ENCODE peak calls at places on chromosomes 2 and 18, in five cellular contexts. A is K562, S is HepG2, H is HCT116, V is H1. B is an unnamed sample.

GRCh38 chr18:36649205-36649604 is 179.6 kb downstream of the TPGS2 start:
- DNase-seq in H (no peak), V (no peak), S (no peak), A (no peak), B (no peak)

GRCh38 chr2:82650038-82650437 is 1809.0 kb downstream of the SUCLG1 start:
- DNase-seq in A (no peak), H (no peak), V (no peak), S (no peak), B (no peak)

GRCh38 chr2:229431331-229431954 is 160.4 kb upstream of the PID1 start:
- DNase-seq in S (peak), H (peak), V (no peak), A (peak), B (no peak)

GRCh38 chr2:219448776-219449476 is 14.3 kb downstream of the SPEG start:
- DNase-seq in S (no peak), A (no peak), V (no peak), H (no peak), B (no peak)

GRCh38 chr2:109195193-109196045 is 66.4 kb downstream of the SH3RF3 start:
- DNase-seq in H (no peak), A (no peak), V (no peak), S (no peak), B (no peak)

GRCh38 chr2:96501886-96502810 is 3.0 kb downstream of the NEURL3 start:
- DNase-seq in V (no peak), H (no peak), S (peak), A (no peak), B (no peak)

GRCh38 chr2:213806125-213806726 is 522.0 kb downstream of the SPAG16 start:
- DNase-seq in S (peak), A (no peak), V (no peak), H (no peak), B (no peak)

GRCh38 chr2:145961846-145962245 is 1441.9 kb upstream of the ZEB2 start:
- DNase-seq in V (no peak), S (no peak), H (no peak), A (no peak), B (no peak)

GRCh38 chr2:240298316-240298790 is 137.1 kb upstream of the GPC1 start:
- DNase-seq in H (no peak), S (no peak), V (no peak), A (no peak), B (no peak)

GRCh38 chr2:9703701-9704221 is 73.0 kb upstream of the YWHAQ start:
- DNase-seq in H (peak), S (peak), V (no peak), A (peak), B (no peak)

GRCh38 chr2:238553159-238553558 is 126.4 kb downstream of the ASB1 start:
- DNase-seq in H (no peak), V (no peak), A (no peak), S (no peak), B (no peak)

GRCh38 chr2:158837645-158838044 is 42.5 kb downstream of the DAPL1 start:
- DNase-seq in S (no peak), H (no peak), V (no peak), A (no peak), B (no peak)

GRCh38 chr18:57835904-57836303 is 32.8 kb upstream of the ATP8B1 start:
- DNase-seq in A (no peak), S (no peak), H (no peak), V (no peak), B (no peak)

GRCh38 chr18:57834616-57835015 is 31.5 kb upstream of the ATP8B1 start:
- DNase-seq in V (no peak), S (no peak), A (no peak), H (no peak), B (no peak)

GRCh38 chr18:57831597-57832377 is 28.7 kb upstream of the ATP8B1 start:
- DNase-seq in H (no peak), A (no peak), V (no peak), S (no peak), B (no peak)

GRCh38 chr18:57832730-57833129 is 29.6 kb upstream of the ATP8B1 start:
- DNase-seq in H (no peak), A (no peak), V (no peak), S (no peak), B (no peak)

DNA sequence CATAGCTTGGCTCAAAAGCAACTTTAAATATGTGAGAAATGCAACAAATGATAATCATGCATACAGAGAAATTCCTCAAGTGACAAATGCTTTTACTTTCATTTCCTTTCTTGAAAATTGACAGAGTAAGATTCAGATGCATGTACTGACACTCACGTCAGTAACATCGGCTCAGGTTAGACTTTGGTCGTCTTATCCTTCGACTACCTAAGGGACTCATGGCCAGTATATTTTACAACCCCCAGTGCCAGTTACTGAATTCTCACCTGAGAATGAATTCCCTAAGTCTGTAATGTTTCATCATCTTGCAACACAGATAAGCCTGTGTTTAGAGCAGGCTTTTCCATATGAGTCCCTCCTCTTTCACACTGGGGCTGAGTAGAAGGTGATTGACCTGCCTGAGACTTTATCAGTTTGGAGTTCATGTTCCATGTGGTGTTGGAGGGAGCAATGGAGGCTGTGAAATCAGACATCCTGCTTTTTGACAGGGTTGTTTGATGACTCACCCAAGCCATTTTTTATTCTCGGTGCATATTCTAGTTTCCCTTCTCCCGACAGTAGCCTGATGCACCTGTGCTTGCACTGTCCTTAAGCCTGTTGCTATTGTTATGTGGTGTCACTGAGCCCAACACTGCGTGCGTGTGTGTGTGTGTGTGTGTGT is 30.5 kb upstream of the ATP8B1 start:
- DNase-seq in S (peak), A (peak), V (no peak), H (no peak), B (peak)
- TF ChIP-seq SRF in S (no peak), A (no peak), V (no peak), H (no peak), B (no peak)

DNA sequence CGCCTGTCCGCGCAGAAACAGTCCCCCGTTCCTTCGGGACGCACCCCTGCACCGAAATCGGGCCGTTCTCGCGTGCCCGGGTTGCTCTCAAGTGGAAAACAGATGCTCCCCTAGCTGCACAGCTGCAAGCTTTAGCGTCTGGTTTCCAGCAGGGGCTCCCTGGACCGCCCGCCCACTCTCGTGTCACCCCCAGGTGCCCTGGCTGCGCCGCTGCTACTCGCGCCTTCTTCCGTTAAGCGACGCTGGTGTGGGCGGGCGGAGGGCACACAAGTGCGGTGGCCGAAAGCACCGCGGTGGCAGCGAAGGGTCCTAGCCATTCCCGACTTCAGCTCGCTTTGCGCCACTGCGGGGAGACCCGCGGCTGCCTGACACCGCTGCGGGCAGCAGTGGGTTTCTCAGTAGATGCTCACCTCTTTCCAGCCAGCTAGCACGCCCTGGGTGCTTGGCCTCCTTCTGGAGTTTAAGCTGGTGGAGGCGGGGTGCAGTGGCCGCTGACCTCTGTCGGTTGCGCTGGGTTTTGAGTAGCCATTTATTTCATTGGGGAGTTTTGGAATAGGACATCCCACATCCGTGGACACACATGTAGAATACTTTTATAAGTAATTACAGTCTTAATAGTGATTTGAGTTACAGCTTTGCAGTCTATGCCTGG is 806 bp downstream of the ZNF407 start:
- DNase-seq in A (peak), H (peak), S (peak), V (no peak), B (no peak)
- TF ChIP-seq SRF in A (no peak), H (no peak), S (no peak), V (no peak), B (no peak)

DNA sequence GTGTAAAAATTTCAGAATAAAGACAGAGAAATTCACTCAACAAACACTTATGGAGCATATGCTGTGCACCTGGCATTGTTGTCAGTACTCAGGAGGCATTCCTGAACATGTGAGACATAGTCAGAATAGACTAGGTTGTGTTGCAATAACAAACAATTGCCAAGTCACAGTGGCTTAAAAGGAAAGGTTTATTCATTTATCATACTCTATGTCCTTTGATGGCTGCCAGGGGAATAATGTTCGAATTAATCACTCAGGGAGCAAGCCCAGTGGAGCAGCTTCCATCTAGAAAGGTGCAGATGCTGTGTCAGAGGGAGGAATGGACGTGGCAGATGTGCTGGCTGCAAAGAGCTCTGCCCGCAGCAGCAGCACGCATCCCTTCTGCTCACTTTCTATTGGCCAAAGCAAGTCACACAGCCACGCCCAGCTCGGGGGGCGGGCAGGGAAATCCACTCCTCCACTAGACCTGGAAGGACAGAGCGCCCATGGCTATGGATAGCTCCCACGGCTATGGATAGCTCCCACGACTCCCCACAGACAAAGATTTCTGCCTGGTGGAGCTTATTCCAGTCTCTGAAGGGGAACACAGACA is 105.9 kb upstream of the AQP4 start:
- DNase-seq in A (no peak), H (no peak), S (no peak), V (no peak), B (no peak)
- TF ChIP-seq SRF in A (no peak), H (no peak), S (no peak), V (no peak), B (no peak)

GRCh38 chr2:193561054-193561453 is 1366.3 kb upstream of the TMEFF2 start:
- DNase-seq in S (no peak), A (no peak), H (no peak), V (no peak), B (no peak)

GRCh38 chr2:193562031-193562430 is 1367.3 kb upstream of the TMEFF2 start:
- DNase-seq in H (no peak), A (no peak), V (no peak), S (no peak), B (no peak)

DNA sequence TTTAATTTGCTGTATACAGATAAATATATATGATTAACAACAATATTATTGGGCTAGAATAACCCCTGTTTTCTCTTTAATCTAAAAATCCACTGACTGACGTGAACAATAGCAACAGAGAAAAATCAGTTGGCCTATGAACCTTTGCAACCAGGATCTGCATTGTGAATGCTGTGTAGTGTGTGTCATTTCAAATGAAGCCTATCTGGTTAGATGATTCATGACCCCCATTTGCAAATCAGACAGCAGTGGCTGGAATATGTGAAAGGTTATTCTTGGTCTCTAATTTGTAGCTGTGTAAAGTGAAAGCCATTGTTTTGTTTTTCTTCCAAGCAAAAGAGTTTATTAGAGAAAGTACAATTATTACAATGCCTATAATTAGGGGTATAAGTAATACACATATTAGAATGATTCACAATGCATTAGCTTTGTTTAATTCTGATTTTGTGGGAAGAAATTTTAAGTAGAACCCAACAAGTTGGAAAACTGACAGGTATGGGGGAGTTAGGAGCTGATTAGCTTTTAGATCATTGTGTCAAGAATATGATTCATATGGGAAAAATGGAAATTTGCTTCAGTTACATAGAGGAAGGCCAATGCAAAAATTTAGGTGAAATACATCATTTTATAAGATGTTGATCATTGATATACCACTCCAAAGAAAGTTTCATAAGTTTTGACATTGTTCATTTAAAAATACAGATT is 1362.2 kb upstream of the TMEFF2 start:
- DNase-seq in A (no peak), S (no peak), V (no peak), H (no peak), B (no peak)
- TF ChIP-seq SRF in A (no peak), S (no peak), V (no peak), H (no peak), B (no peak)

GRCh38 chr18:55510809-55511208 is 77.2 kb downstream of the TCF4 start:
- DNase-seq in S (no peak), V (no peak), H (no peak), A (no peak), B (no peak)

GRCh38 chr18:55508637-55509036 is 79.4 kb downstream of the TCF4 start:
- DNase-seq in S (no peak), A (no peak), V (no peak), H (no peak), B (no peak)

GRCh38 chr18:55513199-55513598 is 74.8 kb downstream of the TCF4 start:
- DNase-seq in A (no peak), S (no peak), H (no peak), V (no peak), B (no peak)

GRCh38 chr18:55511277-55511676 is 76.7 kb downstream of the TCF4 start:
- DNase-seq in A (no peak), V (no peak), S (no peak), H (no peak), B (no peak)

DNA sequence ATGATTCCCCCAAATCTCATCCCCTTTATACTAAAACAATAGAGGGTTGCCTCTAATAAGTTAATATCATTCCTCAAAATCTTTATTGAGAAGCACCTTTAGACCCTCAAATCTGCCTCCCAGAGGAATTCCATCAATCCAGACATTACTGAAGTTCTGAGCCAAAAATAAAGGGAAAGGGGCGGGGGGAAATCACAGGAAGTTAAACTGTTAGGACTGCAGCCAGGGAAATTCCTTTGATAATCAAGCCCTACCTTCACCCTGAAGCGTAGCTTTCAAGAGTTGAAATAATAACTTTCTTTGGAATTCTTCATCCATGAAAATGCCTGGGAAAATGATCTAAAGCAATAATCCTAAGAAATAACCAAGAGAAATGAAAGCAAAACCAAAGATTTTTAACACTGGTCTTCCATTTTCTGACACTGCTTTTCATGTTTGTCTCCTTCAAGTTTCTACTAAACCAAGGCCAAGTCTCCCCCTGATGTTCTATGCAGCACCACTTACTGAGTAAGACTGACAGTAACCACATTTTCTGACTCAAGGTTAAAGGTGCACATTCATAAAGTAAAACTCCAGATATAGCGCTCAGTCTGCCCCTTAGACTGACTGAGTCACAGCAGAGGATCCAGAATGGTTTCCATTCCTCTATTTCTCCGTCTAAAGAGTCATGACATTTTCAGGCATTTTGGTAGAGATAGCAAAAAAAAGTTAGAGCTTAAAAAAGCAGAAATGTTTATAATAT is 78.2 kb downstream of the TCF4 start:
- DNase-seq in S (no peak), V (no peak), H (no peak), A (no peak), B (peak)
- TF ChIP-seq SRF in S (no peak), V (no peak), H (no peak), A (no peak), B (no peak)

DNA sequence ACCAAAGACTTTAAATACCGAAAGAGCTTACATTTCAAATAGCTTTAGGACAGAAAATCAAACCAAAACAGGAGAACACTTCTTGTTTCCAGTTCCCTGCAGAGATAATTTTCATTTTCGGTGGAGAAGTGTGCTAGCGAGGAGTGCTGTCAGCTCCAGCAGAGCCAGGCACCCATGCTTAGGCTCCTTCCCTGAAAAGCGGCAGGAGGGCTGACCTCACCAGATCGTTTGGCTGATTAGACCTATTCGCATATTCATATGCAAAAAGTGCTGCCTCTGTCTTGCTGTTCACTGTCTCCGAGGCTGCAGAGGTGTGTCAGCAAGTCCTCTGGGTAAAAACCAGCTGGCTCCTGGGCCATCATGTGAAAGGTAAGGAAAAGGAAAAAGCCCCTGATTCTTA is 225.8 kb upstream of the COPS8 start:
- DNase-seq in V (peak), S (no peak), H (no peak), A (no peak), B (no peak)
- TF ChIP-seq SRF in V (no peak), S (no peak), H (no peak), A (no peak), B (no peak)

GRCh38 chr18:59640721-59641120 is 56.5 kb downstream of the CCBE1 start:
- DNase-seq in H (no peak), A (no peak), V (no peak), S (no peak), B (no peak)
- TF ChIP-seq SRF in H (no peak), A (no peak), V (no peak), S (no peak), B (no peak)